ENCODE peak calls at places on chromosomes 4 and X, in six cellular contexts. E is iPS DF 6.9; X is activated T-cell treated with anti-CD3 and anti-CD28 coated beads for 24 hours; C is stimulated activated CD4-positive, alpha-beta T cell treated with anti-CD3 and anti-CD28 coated beads, Interleukin-1b, Interleukin-23, amount 100 ng/mL, for 1 hour; U is astrocyte; L is MCF 10A. D is an unnamed sample.

GRCh38 chr4:16439771-16440170 is 213.5 kb upstream of the TAPT1 start:
- DNase-seq in C (no peak), X (no peak), U (no peak), E (no peak), L (no peak), D (no peak)

GRCh38 chr4:147596976-147597375 is 20.2 kb upstream of the TMEM184C start:
- DNase-seq in X (no peak), U (peak; percentile 86), C (no peak), L (peak; percentile 94), E (no peak), D (no peak)

GRCh38 chr4:65383589-65384305 is 286.5 kb downstream of the EPHA5 start:
- DNase-seq in U (peak; percentile 60), X (no peak), E (no peak), L (peak; percentile 31), C (no peak), D (no peak)

GRCh38 chrX:18855919-18856644 is 127.8 kb downstream of the PHKA2 start:
- DNase-seq in E (no peak), L (no peak), X (no peak), C (no peak), U (peak; percentile 75), D (no peak)

GRCh38 chr4:184632842-184633241 is 16.4 kb downstream of the CASP3 start:
- DNase-seq in L (no peak), C (no peak), X (no peak), E (no peak), U (no peak), D (no peak)

GRCh38 chrX:72308566-72309296 is 3.0 kb upstream of the CITED1 start:
- DNase-seq in X (no peak), L (peak; percentile 67), E (peak; percentile 33), C (no peak), U (peak; percentile 57), D (peak; percentile 83)

GRCh38 chrX:104712515-104712914 is 146.5 kb downstream of the IL1RAPL2 start:
- DNase-seq in C (no peak), X (no peak), U (no peak), L (peak; percentile 16), E (no peak), D (peak; percentile 0)

GRCh38 chr4:169270156-169270809 is 473 bp downstream of the SH3RF1 start:
- DNase-seq in L (peak; percentile 54), X (peak; percentile 1), E (no peak), C (no peak), U (peak; percentile 29), D (peak; percentile 70)

GRCh38 chr4:1330761-1331590 is 16.0 kb upstream of the UVSSA start:
- DNase-seq in C (no peak), L (no peak), X (peak; percentile 64), U (no peak), E (no peak), D (no peak)

GRCh38 chrX:2627272-2627867 is 63.7 kb upstream of the CD99 start:
- DNase-seq in C (no peak), U (peak; percentile 14), X (no peak), L (peak; percentile 65), E (no peak), D (peak; percentile 82)

GRCh38 chr4:158538176-158538575 is 16.5 kb downstream of the RXFP1 start:
- DNase-seq in C (no peak), E (no peak), L (no peak), U (peak; percentile 87), X (no peak), D (no peak)

GRCh38 chr4:19241845-19242244 is 1009.9 kb upstream of the SLIT2 start:
- DNase-seq in L (no peak), E (no peak), C (no peak), X (no peak), U (no peak), D (no peak)

GRCh38 chr4:133157460-133158160 is 8.5 kb downstream of the PCDH10 start:
- DNase-seq in X (no peak), C (no peak), E (no peak), L (no peak), U (no peak), D (no peak)

GRCh38 chrX:119784747-119785446 is 6.5 kb downstream of the RPL39 start:
- DNase-seq in U (no peak), L (peak; percentile 47), C (no peak), E (no peak), X (peak; percentile 21), D (peak; percentile 47)

GRCh38 chr4:139247656-139248238 is 32.3 kb downstream of the MGARP start:
- DNase-seq in E (no peak), L (no peak), X (no peak), C (no peak), U (no peak), D (no peak)

GRCh38 chr4:156790866-156791265 is 180.7 kb downstream of the PDGFC start:
- DNase-seq in E (no peak), U (peak; percentile 91), C (no peak), X (no peak), L (peak; percentile 79), D (peak; percentile 53)

GRCh38 chrX:71618303-71618721 is at the start of gene CXCR3:
- DNase-seq in U (peak; percentile 40), E (no peak), C (peak; percentile 21), L (no peak), X (peak; percentile 67), D (no peak)

GRCh38 chrX:13752646-13753045 is 18.1 kb downstream of the OFD1 start:
- DNase-seq in C (no peak), U (no peak), X (no peak), L (no peak), E (no peak), D (no peak)

GRCh38 chr4:39426728-39427127 is 20.0 kb downstream of the KLB start:
- DNase-seq in L (no peak), X (no peak), C (no peak), E (no peak), U (no peak), D (no peak)

GRCh38 chr4:77187231-77187630 is 30.2 kb downstream of the CCNG2 start:
- DNase-seq in X (no peak), U (no peak), C (no peak), E (no peak), L (no peak), D (no peak)

GRCh38 chr4:124710253-124710849 is 2.2 kb downstream of the ANKRD50 start:
- DNase-seq in L (peak; percentile 31), U (peak; percentile 32), C (no peak), E (no peak), X (no peak), D (no peak)

GRCh38 chr4:144594471-144594986 is 51.4 kb upstream of the HHIP start:
- DNase-seq in C (no peak), X (no peak), U (no peak), E (no peak), L (no peak), D (no peak)

GRCh38 chrX:148380107-148380506 is 120.3 kb upstream of the AFF2 start:
- DNase-seq in E (no peak), C (no peak), X (no peak), L (no peak), U (no peak), D (no peak)

GRCh38 chr4:132592340-132592739 is 556.8 kb upstream of the PCDH10 start:
- DNase-seq in X (no peak), E (no peak), C (no peak), U (no peak), L (no peak), D (no peak)

GRCh38 chr4:40003986-40004385 is 26.3 kb upstream of the PDS5A start:
- DNase-seq in X (no peak), L (no peak), E (no peak), C (no peak), U (peak; percentile 51), D (no peak)

GRCh38 chr4:6239486-6239885 is 30.2 kb upstream of the WFS1 start:
- DNase-seq in C (no peak), L (no peak), E (no peak), X (no peak), U (no peak), D (no peak)

GRCh38 chrX:112368371-112368770 is 285.8 kb upstream of the TRPC5 start:
- DNase-seq in E (no peak), U (no peak), L (peak; percentile 18), X (no peak), C (no peak), D (peak; percentile 33)